ENCODE peak calls at places on chromosome 18, in five cellular contexts. O is RWPE1, H is upper lobe of left lung, L is A549, G is cardiac fibroblast. N is an unnamed sample.

GRCh38 chr18:14117611-14118010 is 14.6 kb downstream of the ZNF519 start:
- DNase-seq in O (no peak), H (no peak), L (no peak), G (no peak), N (no peak)

GRCh38 chr18:62522178-62522509 is 681 bp upstream of the ZCCHC2 start:
- DNase-seq in O (no peak), H (no peak), L (no peak), G (no peak), N (no peak)

GRCh38 chr18:42028232-42028832 is 73.3 kb downstream of the PIK3C3 start:
- DNase-seq in O (peak; percentile 2), H (no peak), L (peak; percentile 7), G (peak; percentile 56), N (no peak)

GRCh38 chr18:70373062-70373519 is 84.2 kb downstream of the SOCS6 start:
- DNase-seq in O (peak; percentile 27), H (no peak), L (peak; percentile 48), G (peak; percentile 75), N (no peak)

GRCh38 chr18:1270081-1270480 is 365.4 kb downstream of the ADCYAP1 start:
- DNase-seq in O (no peak), H (no peak), L (no peak), G (no peak), N (no peak)

GRCh38 chr18:53191634-53192033 is 851.6 kb downstream of the DCC start:
- DNase-seq in O (no peak), H (no peak), L (no peak), G (no peak), N (no peak)

GRCh38 chr18:37332764-37333420 is 232.7 kb downstream of the CELF4 start:
- DNase-seq in O (no peak), H (no peak), L (no peak), G (no peak), N (no peak)

GRCh38 chr18:55314031-55314430 is 274.0 kb downstream of the TCF4 start:
- DNase-seq in O (no peak), H (no peak), L (no peak), G (no peak), N (no peak)

GRCh38 chr18:33579868-33580205 is 1.8 kb downstream of the ASXL3 start:
- DNase-seq in O (no peak), H (no peak), L (no peak), G (no peak), N (no peak)

GRCh38 chr18:34956663-34957062 is 84.5 kb upstream of the MAPRE2 start:
- DNase-seq in O (no peak), H (no peak), L (no peak), G (no peak), N (no peak)

DNA sequence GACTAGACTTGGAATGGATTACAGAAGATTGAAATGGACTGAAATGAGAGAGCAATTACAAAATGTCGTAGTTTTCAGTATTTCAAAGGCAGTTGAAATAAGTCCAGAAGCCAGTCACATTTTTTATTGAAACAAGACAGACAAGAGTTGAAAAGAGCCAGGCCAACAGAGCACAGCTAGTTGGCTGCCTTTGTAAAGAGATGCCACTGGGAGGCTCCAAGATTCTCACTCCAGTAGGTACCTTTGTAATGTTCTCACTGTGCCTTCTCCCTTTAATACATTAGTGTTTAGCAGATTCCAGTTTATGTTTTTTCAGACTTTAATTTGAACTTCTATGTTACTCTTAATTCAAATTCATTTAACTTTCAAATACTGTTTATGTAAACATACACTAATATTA is 234.8 kb downstream of the DSEL start:
- DNase-seq in O (no peak), H (no peak), L (no peak), G (peak; percentile 10), N (no peak)
- TF ChIP-seq CTCF in O (no peak), H (no peak), L (no peak), G (no peak), N (no peak)

GRCh38 chr18:58046794-58047555 is 2.9 kb downstream of the NEDD4L start:
- DNase-seq in O (no peak), H (no peak), L (no peak), G (no peak), N (no peak)
- TF ChIP-seq CTCF in O (no peak), H (no peak), L (no peak), G (no peak), N (no peak)

GRCh38 chr18:23301971-23302370 is 151.1 kb upstream of the RIOK3 start:
- DNase-seq in O (no peak), H (no peak), L (no peak), G (no peak), N (no peak)

GRCh38 chr18:23306842-23307241 is 146.2 kb upstream of the RIOK3 start:
- DNase-seq in O (no peak), H (no peak), L (no peak), G (no peak), N (peak; percentile 65)

GRCh38 chr18:23300211-23300887 is 152.7 kb upstream of the RIOK3 start:
- DNase-seq in O (no peak), H (no peak), L (no peak), G (no peak), N (no peak)

GRCh38 chr18:23302852-23303527 is 150.1 kb upstream of the RIOK3 start:
- DNase-seq in O (no peak), H (no peak), L (no peak), G (peak; percentile 91), N (no peak)

GRCh38 chr18:23302514-23302851 is 150.6 kb upstream of the RIOK3 start:
- DNase-seq in O (no peak), H (no peak), L (no peak), G (no peak), N (no peak)
- TF ChIP-seq CTCF in O (no peak), H (no peak), L (no peak), G (no peak), N (no peak)

GRCh38 chr18:12747530-12748315 is 44.9 kb downstream of the PSMG2 start:
- DNase-seq in O (no peak), H (no peak), L (no peak), G (no peak), N (no peak)

GRCh38 chr18:12742453-12742852 is 39.6 kb downstream of the PSMG2 start:
- DNase-seq in O (peak; percentile 80), H (no peak), L (peak; percentile 34), G (peak; percentile 40), N (no peak)

GRCh38 chr18:12745095-12745820 is 42.4 kb downstream of the PSMG2 start:
- DNase-seq in O (no peak), H (no peak), L (no peak), G (no peak), N (no peak)

GRCh38 chr18:12741351-12741750 is 38.5 kb downstream of the PSMG2 start:
- DNase-seq in O (peak; percentile 88), H (no peak), L (peak; percentile 36), G (peak; percentile 33), N (no peak)

GRCh38 chr18:12744103-12744502 is 41.3 kb downstream of the PSMG2 start:
- DNase-seq in O (peak; percentile 67), H (no peak), L (peak; percentile 52), G (peak; percentile 84), N (no peak)
- TF ChIP-seq CTCF in O (peak; percentile 66), H (peak; percentile 54), L (peak; percentile 62), G (peak; percentile 59), N (peak; percentile 67)

DNA sequence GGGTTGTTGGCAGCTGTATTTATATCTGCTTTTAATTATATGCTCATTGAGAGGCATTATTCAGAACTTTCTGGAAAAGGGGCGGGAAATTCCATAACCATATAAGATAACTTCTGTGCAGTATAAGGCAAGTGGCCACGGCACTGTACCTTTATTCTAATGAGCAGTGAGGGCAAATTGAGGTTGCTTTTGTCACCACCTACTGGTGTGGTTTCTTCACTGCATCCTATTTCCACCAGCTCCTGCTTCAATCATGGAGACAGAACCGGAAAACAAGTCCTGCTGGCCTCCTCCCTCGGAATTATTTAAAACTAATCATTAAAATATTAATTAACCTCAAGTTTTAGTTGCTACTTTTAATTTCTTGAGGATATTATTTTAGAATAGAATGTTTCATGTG is 759.4 kb downstream of the CBLN2 start:
- DNase-seq in O (peak; percentile 3), H (no peak), L (no peak), G (peak; percentile 5), N (no peak)
- TF ChIP-seq CTCF in O (peak; percentile 57), H (no peak), L (no peak), G (peak; percentile 50), N (no peak)

N was measured in natural killer cell.